ENCODE peak calls at places on chromosome 16, in seven cellular contexts. One of them, this sample, is unnamed. For H3K4me1, the result is how much of the 10 kb centered on the place peaks cover.

GRCh38 chr16:71895679-71896385 is 501 bp downstream of the IST1 start:
- DNase-seq in tibial nerve: peak
- DNase-seq in lung: peak
- DNase-seq in GM23338: peak
- DNase-seq in IMR-90: peak
- DNase-seq in heart left ventricle: peak
- DNase-seq in CD8-positive, alpha-beta T cell: peak
- DNase-seq in this sample: no peak

GRCh38 chr16:81945665-81946064 is 65.6 kb downstream of the SDR42E1 start:
- DNase-seq in tibial nerve: no peak
- DNase-seq in lung: no peak
- DNase-seq in GM23338: no peak
- DNase-seq in IMR-90: peak
- DNase-seq in heart left ventricle: no peak
- DNase-seq in CD8-positive, alpha-beta T cell: no peak
- DNase-seq in this sample: no peak

GRCh38 chr16:86761117-86761971 is 183.0 kb downstream of the FOXL1 start:
- DNase-seq in tibial nerve: peak
- DNase-seq in lung: peak
- DNase-seq in GM23338: peak
- DNase-seq in IMR-90: peak
- DNase-seq in heart left ventricle: peak
- DNase-seq in CD8-positive, alpha-beta T cell: peak
- DNase-seq in this sample: peak

GRCh38 chr16:70750893-70751467 is 50.0 kb downstream of the VAC14 start:
- DNase-seq in tibial nerve: peak
- DNase-seq in lung: peak
- DNase-seq in GM23338: no peak
- DNase-seq in IMR-90: peak
- DNase-seq in heart left ventricle: peak
- DNase-seq in CD8-positive, alpha-beta T cell: no peak
- DNase-seq in this sample: no peak

GRCh38 chr16:1645914-1646525 is 32.1 kb upstream of the JPT2 start:
- DNase-seq in tibial nerve: no peak
- DNase-seq in lung: no peak
- DNase-seq in GM23338: no peak
- DNase-seq in IMR-90: peak
- DNase-seq in heart left ventricle: no peak
- DNase-seq in CD8-positive, alpha-beta T cell: peak
- DNase-seq in this sample: no peak

GRCh38 chr16:81652798-81653505 is 126.1 kb upstream of the PLCG2 start:
- DNase-seq in tibial nerve: no peak
- DNase-seq in lung: no peak
- DNase-seq in GM23338: peak
- DNase-seq in IMR-90: no peak
- DNase-seq in heart left ventricle: no peak
- DNase-seq in CD8-positive, alpha-beta T cell: no peak
- DNase-seq in this sample: no peak

GRCh38 chr16:2186505-2186904 is 9.9 kb downstream of the CASKIN1 start:
- DNase-seq in tibial nerve: no peak
- DNase-seq in lung: no peak
- DNase-seq in GM23338: no peak
- DNase-seq in IMR-90: no peak
- DNase-seq in heart left ventricle: no peak
- DNase-seq in CD8-positive, alpha-beta T cell: no peak
- DNase-seq in this sample: no peak

GRCh38 chr16:66416136-66416535 is 11.0 kb upstream of the BEAN1 start:
- DNase-seq in tibial nerve: no peak
- DNase-seq in lung: no peak
- DNase-seq in GM23338: no peak
- DNase-seq in IMR-90: no peak
- DNase-seq in heart left ventricle: no peak
- DNase-seq in CD8-positive, alpha-beta T cell: no peak
- DNase-seq in this sample: peak

GRCh38 chr16:46729326-46729995 is 18.7 kb downstream of the MYLK3 start:
- DNase-seq in tibial nerve: no peak
- DNase-seq in lung: no peak
- DNase-seq in GM23338: no peak
- DNase-seq in IMR-90: no peak
- DNase-seq in heart left ventricle: no peak
- DNase-seq in CD8-positive, alpha-beta T cell: no peak
- DNase-seq in this sample: peak

GRCh38 chr16:85718153-85718477 is 29.4 kb upstream of the GINS2 start:
- DNase-seq in tibial nerve: no peak
- DNase-seq in lung: no peak
- DNase-seq in GM23338: no peak
- DNase-seq in IMR-90: no peak
- DNase-seq in heart left ventricle: no peak
- DNase-seq in CD8-positive, alpha-beta T cell: no peak
- DNase-seq in this sample: no peak
- H3K4me1 ChIP-seq in tibial nerve: under half
- H3K4me1 ChIP-seq in lung: under half
- H3K4me1 ChIP-seq in GM23338: under half
- H3K4me1 ChIP-seq in IMR-90: under half
- H3K4me1 ChIP-seq in heart left ventricle: under half
- H3K4me1 ChIP-seq in CD8-positive, alpha-beta T cell: under half
- H3K4me1 ChIP-seq in this sample: under half

DNA sequence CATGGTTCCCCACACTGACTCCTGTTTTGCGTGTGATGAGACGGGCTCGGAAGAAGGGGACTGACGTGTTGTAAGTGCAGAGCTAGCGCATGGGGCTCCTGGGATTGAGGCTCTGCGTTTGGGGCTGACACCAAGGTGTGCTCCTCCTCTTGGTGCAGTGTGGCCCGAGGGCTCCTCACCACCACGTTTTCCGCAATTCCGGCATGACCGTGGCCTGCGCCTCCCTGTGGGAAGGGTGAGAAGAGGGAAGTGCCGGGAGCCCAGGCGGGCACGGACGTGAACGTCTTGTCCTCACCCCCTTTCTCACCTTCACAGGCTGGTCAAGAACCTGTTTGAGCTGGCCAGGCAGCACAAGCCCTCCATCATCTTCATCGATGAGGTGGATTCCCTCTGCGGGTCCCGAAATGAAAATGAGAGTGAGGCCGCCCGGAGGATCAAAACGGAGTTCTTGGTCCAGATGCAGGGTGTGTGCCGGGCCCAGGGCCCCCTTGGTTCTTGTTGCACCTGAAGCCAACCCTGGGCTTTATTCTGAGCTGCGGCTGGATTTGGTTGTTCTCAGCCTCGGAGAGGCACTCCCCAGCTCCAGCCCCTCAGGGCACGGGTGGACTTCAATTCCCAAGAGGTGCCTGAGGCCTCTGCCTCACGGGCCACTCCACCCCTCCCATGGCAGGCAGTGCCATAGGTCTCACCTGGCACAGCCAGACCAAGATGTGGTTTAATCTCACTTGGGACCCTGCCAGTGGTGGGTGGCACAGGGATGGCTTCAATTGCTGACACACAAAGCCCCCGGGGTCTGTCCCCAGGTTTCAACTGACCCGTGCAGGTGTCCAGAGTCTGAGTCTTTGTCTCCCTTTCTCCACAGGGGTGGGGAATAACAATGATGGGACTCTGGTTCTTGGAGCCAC is 8.9 kb downstream of the VPS4A start:
- DNase-seq in tibial nerve: no peak
- DNase-seq in lung: no peak
- DNase-seq in GM23338: no peak
- DNase-seq in IMR-90: no peak
- DNase-seq in heart left ventricle: no peak
- DNase-seq in CD8-positive, alpha-beta T cell: no peak
- DNase-seq in this sample: no peak
- H3K27ac ChIP-seq in tibial nerve: no peak
- H3K27ac ChIP-seq in lung: no peak
- H3K27ac ChIP-seq in GM23338: no peak
- H3K27ac ChIP-seq in IMR-90: no peak
- H3K27ac ChIP-seq in heart left ventricle: no peak
- H3K27ac ChIP-seq in CD8-positive, alpha-beta T cell: no peak
- H3K27ac ChIP-seq in this sample: no peak

GRCh38 chr16:57773680-57774295 is 28.5 kb downstream of the KIFC3 start:
- DNase-seq in tibial nerve: no peak
- DNase-seq in lung: no peak
- DNase-seq in GM23338: no peak
- DNase-seq in IMR-90: peak
- DNase-seq in heart left ventricle: peak
- DNase-seq in CD8-positive, alpha-beta T cell: no peak
- DNase-seq in this sample: no peak

GRCh38 chr16:57773019-57773418 is 29.3 kb downstream of the KIFC3 start:
- DNase-seq in tibial nerve: no peak
- DNase-seq in lung: no peak
- DNase-seq in GM23338: no peak
- DNase-seq in IMR-90: no peak
- DNase-seq in heart left ventricle: no peak
- DNase-seq in CD8-positive, alpha-beta T cell: no peak
- DNase-seq in this sample: no peak

GRCh38 chr16:57774886-57775285 is 27.4 kb downstream of the KIFC3 start:
- DNase-seq in tibial nerve: no peak
- DNase-seq in lung: no peak
- DNase-seq in GM23338: no peak
- DNase-seq in IMR-90: no peak
- DNase-seq in heart left ventricle: peak
- DNase-seq in CD8-positive, alpha-beta T cell: no peak
- DNase-seq in this sample: no peak

GRCh38 chr16:57778658-57779057 is 23.6 kb downstream of the KIFC3 start:
- DNase-seq in tibial nerve: no peak
- DNase-seq in lung: no peak
- DNase-seq in GM23338: no peak
- DNase-seq in IMR-90: no peak
- DNase-seq in heart left ventricle: no peak
- DNase-seq in CD8-positive, alpha-beta T cell: no peak
- DNase-seq in this sample: no peak

GRCh38 chr16:57775661-57776469 is 26.4 kb downstream of the KIFC3 start:
- DNase-seq in tibial nerve: peak
- DNase-seq in lung: no peak
- DNase-seq in GM23338: peak
- DNase-seq in IMR-90: no peak
- DNase-seq in heart left ventricle: no peak
- DNase-seq in CD8-positive, alpha-beta T cell: no peak
- DNase-seq in this sample: no peak
- TF ChIP-seq CTCF in tibial nerve: peak
- TF ChIP-seq CTCF in lung: no peak
- TF ChIP-seq CTCF in GM23338: peak
- TF ChIP-seq CTCF in IMR-90: peak
- TF ChIP-seq CTCF in heart left ventricle: peak
- TF ChIP-seq CTCF in CD8-positive, alpha-beta T cell: no peak
- TF ChIP-seq CTCF in this sample: peak

DNA sequence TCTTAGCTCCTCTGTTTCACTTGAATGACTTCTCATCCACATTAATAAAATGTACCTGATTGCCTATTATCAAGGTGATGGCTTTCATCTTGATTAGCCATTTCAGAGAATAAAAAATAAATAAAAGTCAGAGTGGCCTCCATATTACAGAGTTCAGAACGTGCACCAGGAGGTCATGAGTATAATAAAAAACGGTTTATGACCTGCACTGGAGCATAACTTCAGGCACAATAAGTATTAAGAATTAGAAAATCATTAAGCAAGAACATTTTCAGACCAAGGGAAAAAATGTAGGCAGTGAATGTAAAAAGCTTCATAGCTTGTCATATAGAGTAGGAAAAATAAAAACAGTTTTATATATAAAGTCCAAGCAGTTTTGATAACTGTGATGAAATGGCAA is 11.4 kb downstream of the METTL9 start:
- DNase-seq in tibial nerve: no peak
- DNase-seq in lung: no peak
- DNase-seq in GM23338: no peak
- DNase-seq in IMR-90: no peak
- DNase-seq in heart left ventricle: no peak
- DNase-seq in CD8-positive, alpha-beta T cell: no peak
- DNase-seq in this sample: no peak
- H3K4me1 ChIP-seq in tibial nerve: under half
- H3K4me1 ChIP-seq in lung: under half
- H3K4me1 ChIP-seq in GM23338: half or more
- H3K4me1 ChIP-seq in IMR-90: under half
- H3K4me1 ChIP-seq in heart left ventricle: under half
- H3K4me1 ChIP-seq in CD8-positive, alpha-beta T cell: half or more
- H3K4me1 ChIP-seq in this sample: under half

GRCh38 chr16:15993946-15994665 is 44.7 kb downstream of the ABCC1 start:
- DNase-seq in tibial nerve: no peak
- DNase-seq in lung: no peak
- DNase-seq in GM23338: no peak
- DNase-seq in IMR-90: peak
- DNase-seq in heart left ventricle: no peak
- DNase-seq in CD8-positive, alpha-beta T cell: no peak
- DNase-seq in this sample: peak
- H3K27ac ChIP-seq in tibial nerve: no peak
- H3K27ac ChIP-seq in lung: no peak
- H3K27ac ChIP-seq in GM23338: peak
- H3K27ac ChIP-seq in IMR-90: peak
- H3K27ac ChIP-seq in heart left ventricle: peak
- H3K27ac ChIP-seq in CD8-positive, alpha-beta T cell: no peak
- H3K27ac ChIP-seq in this sample: peak